ENCODE peak calls at places on chromosomes 4 and X, in five cellular contexts. One of them, this sample, is unnamed. For H3K27me3 and H3K36me3, the result is how much of the 10 kb centered on the place peaks cover.

GRCh38 chrX:129792586-129793291 is 13.0 kb downstream of the SASH3 start:
- DNase-seq in H7: no peak
- DNase-seq in tibial artery: no peak
- DNase-seq in upper lobe of right lung: no peak
- DNase-seq in kidney epithelial cell: no peak
- DNase-seq in this sample: no peak

GRCh38 chr4:80197132-80197573 is at the start of gene PRDM8:
- DNase-seq in tibial artery: no peak
- DNase-seq in upper lobe of right lung: no peak
- DNase-seq in kidney epithelial cell: no peak
- DNase-seq in H7: peak
- DNase-seq in this sample: peak

GRCh38 chr4:168859100-168859499 is 151.0 kb downstream of the CBR4 start:
- DNase-seq in tibial artery: no peak
- DNase-seq in upper lobe of right lung: no peak
- DNase-seq in H7: no peak
- DNase-seq in kidney epithelial cell: no peak
- DNase-seq in this sample: no peak

GRCh38 chrX:110699109-110699508 is 96.5 kb downstream of the CHRDL1 start:
- DNase-seq in H7: no peak
- DNase-seq in upper lobe of right lung: no peak
- DNase-seq in kidney epithelial cell: no peak
- DNase-seq in tibial artery: no peak
- DNase-seq in this sample: no peak

GRCh38 chr4:44646151-44646550 is 5.3 kb downstream of the YIPF7 start:
- DNase-seq in upper lobe of right lung: no peak
- DNase-seq in H7: no peak
- DNase-seq in tibial artery: no peak
- DNase-seq in kidney epithelial cell: no peak
- DNase-seq in this sample: no peak

GRCh38 chr4:155532373-155532772 is 134.3 kb upstream of the GUCY1A1 start:
- DNase-seq in tibial artery: no peak
- DNase-seq in upper lobe of right lung: no peak
- DNase-seq in H7: no peak
- DNase-seq in kidney epithelial cell: no peak
- DNase-seq in this sample: no peak

GRCh38 chr4:185134176-185134869 is 8.7 kb upstream of the SLC25A4 start:
- DNase-seq in upper lobe of right lung: no peak
- DNase-seq in tibial artery: no peak
- DNase-seq in H7: peak
- DNase-seq in kidney epithelial cell: no peak
- DNase-seq in this sample: no peak

GRCh38 chr4:163251204-163251603 is 81.2 kb downstream of the NPY1R start:
- DNase-seq in upper lobe of right lung: no peak
- DNase-seq in H7: peak
- DNase-seq in kidney epithelial cell: no peak
- DNase-seq in tibial artery: no peak
- DNase-seq in this sample: no peak

GRCh38 chrX:116873678-116874077 is 410.9 kb upstream of the CT83 start:
- DNase-seq in kidney epithelial cell: peak
- DNase-seq in H7: no peak
- DNase-seq in tibial artery: no peak
- DNase-seq in upper lobe of right lung: no peak
- DNase-seq in this sample: no peak

GRCh38 chrX:56281789-56282188 is 49.6 kb downstream of the KLF8 start:
- DNase-seq in kidney epithelial cell: no peak
- DNase-seq in H7: no peak
- DNase-seq in upper lobe of right lung: no peak
- DNase-seq in tibial artery: no peak
- DNase-seq in this sample: no peak

GRCh38 chr4:113821851-113822250 is 60.3 kb upstream of the CAMK2D start:
- DNase-seq in tibial artery: no peak
- DNase-seq in upper lobe of right lung: no peak
- DNase-seq in H7: no peak
- DNase-seq in kidney epithelial cell: no peak
- DNase-seq in this sample: no peak

GRCh38 chrX:3592184-3592583 is 121.3 kb downstream of the PRKX start:
- DNase-seq in upper lobe of right lung: no peak
- DNase-seq in H7: peak
- DNase-seq in kidney epithelial cell: no peak
- DNase-seq in tibial artery: no peak
- DNase-seq in this sample: no peak

GRCh38 chr4:11701978-11702377 is 273.3 kb upstream of the HS3ST1 start:
- DNase-seq in upper lobe of right lung: no peak
- DNase-seq in tibial artery: no peak
- DNase-seq in H7: no peak
- DNase-seq in kidney epithelial cell: no peak
- DNase-seq in this sample: peak

GRCh38 chr4:124640037-124640730 is 72.3 kb downstream of the ANKRD50 start:
- DNase-seq in upper lobe of right lung: no peak
- DNase-seq in H7: no peak
- DNase-seq in kidney epithelial cell: peak
- DNase-seq in tibial artery: no peak
- DNase-seq in this sample: no peak

GRCh38 chr4:152735918-152736305 is 43.6 kb downstream of the TIGD4 start:
- DNase-seq in H7: no peak
- DNase-seq in kidney epithelial cell: no peak
- DNase-seq in upper lobe of right lung: no peak
- DNase-seq in tibial artery: no peak
- DNase-seq in this sample: no peak

GRCh38 chrX:87941841-87942240 is 424.2 kb downstream of the KLHL4 start:
- DNase-seq in tibial artery: no peak
- DNase-seq in upper lobe of right lung: no peak
- DNase-seq in H7: no peak
- DNase-seq in kidney epithelial cell: no peak
- DNase-seq in this sample: no peak
- H3K27me3 ChIP-seq in tibial artery: under half
- H3K27me3 ChIP-seq in upper lobe of right lung: under half
- H3K27me3 ChIP-seq in H7: under half
- H3K27me3 ChIP-seq in kidney epithelial cell: under half
- H3K27me3 ChIP-seq in this sample: under half

GRCh38 chr4:87130482-87130881 is 89.9 kb downstream of the KLHL8 start:
- DNase-seq in upper lobe of right lung: no peak
- DNase-seq in kidney epithelial cell: no peak
- DNase-seq in tibial artery: no peak
- DNase-seq in H7: no peak
- DNase-seq in this sample: no peak
- H3K36me3 ChIP-seq in upper lobe of right lung: half or more
- H3K36me3 ChIP-seq in kidney epithelial cell: under half
- H3K36me3 ChIP-seq in tibial artery: half or more
- H3K36me3 ChIP-seq in H7: under half
- H3K36me3 ChIP-seq in this sample: half or more

GRCh38 chr4:57091657-57092162 is 18.5 kb downstream of the IGFBP7 start:
- DNase-seq in tibial artery: no peak
- DNase-seq in upper lobe of right lung: no peak
- DNase-seq in H7: no peak
- DNase-seq in kidney epithelial cell: no peak
- DNase-seq in this sample: no peak
- H3K4me3 ChIP-seq in tibial artery: no peak
- H3K4me3 ChIP-seq in upper lobe of right lung: no peak
- H3K4me3 ChIP-seq in H7: no peak
- H3K4me3 ChIP-seq in kidney epithelial cell: no peak
- H3K4me3 ChIP-seq in this sample: no peak

GRCh38 chrX:41085883-41086626 is 810 bp downstream of the USP9X start:
- DNase-seq in tibial artery: peak
- DNase-seq in kidney epithelial cell: no peak
- DNase-seq in upper lobe of right lung: peak
- DNase-seq in H7: peak
- DNase-seq in this sample: peak

GRCh38 chrX:41084360-41085104 is 713 bp upstream of the USP9X start:
- DNase-seq in H7: peak
- DNase-seq in kidney epithelial cell: peak
- DNase-seq in tibial artery: peak
- DNase-seq in upper lobe of right lung: peak
- DNase-seq in this sample: peak

GRCh38 chrX:41082783-41083182 is 2.5 kb upstream of the USP9X start:
- DNase-seq in kidney epithelial cell: no peak
- DNase-seq in H7: no peak
- DNase-seq in upper lobe of right lung: no peak
- DNase-seq in tibial artery: no peak
- DNase-seq in this sample: no peak

GRCh38 chrX:41085105-41085882 is at the start of gene USP9X:
- DNase-seq in H7: peak
- DNase-seq in kidney epithelial cell: peak
- DNase-seq in upper lobe of right lung: peak
- DNase-seq in tibial artery: peak
- DNase-seq in this sample: peak

DNA sequence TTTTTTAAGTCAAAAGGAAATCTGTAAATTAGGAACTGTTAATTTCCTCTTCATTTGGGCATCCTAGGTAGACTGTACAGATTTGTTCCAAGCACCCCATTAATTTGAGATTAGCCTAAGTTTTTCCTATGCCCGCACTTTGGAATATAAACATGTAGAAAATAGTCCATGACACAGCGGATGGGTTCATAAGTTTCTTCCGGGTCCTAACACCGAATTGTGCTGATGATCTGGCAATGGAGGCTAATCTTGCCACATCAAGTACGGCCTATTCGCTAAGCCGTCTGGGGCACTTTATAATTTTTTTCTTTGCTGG is 1.2 kb upstream of the USP9X start:
- DNase-seq in kidney epithelial cell: no peak
- DNase-seq in H7: no peak
- DNase-seq in tibial artery: no peak
- DNase-seq in upper lobe of right lung: no peak
- DNase-seq in this sample: no peak
- H3K27me3 ChIP-seq in kidney epithelial cell: under half
- H3K27me3 ChIP-seq in H7: under half
- H3K27me3 ChIP-seq in tibial artery: under half
- H3K27me3 ChIP-seq in upper lobe of right lung: under half
- H3K27me3 ChIP-seq in this sample: under half

GRCh38 chrX:117892469-117892868 is 224.1 kb downstream of the KLHL13 start:
- DNase-seq in H7: no peak
- DNase-seq in upper lobe of right lung: no peak
- DNase-seq in kidney epithelial cell: no peak
- DNase-seq in tibial artery: no peak
- DNase-seq in this sample: no peak

GRCh38 chrX:117895418-117895817 is 221.2 kb downstream of the KLHL13 start:
- DNase-seq in H7: no peak
- DNase-seq in upper lobe of right lung: no peak
- DNase-seq in tibial artery: no peak
- DNase-seq in kidney epithelial cell: no peak
- DNase-seq in this sample: no peak

GRCh38 chrX:117898206-117898605 is 218.4 kb downstream of the KLHL13 start:
- DNase-seq in upper lobe of right lung: no peak
- DNase-seq in tibial artery: no peak
- DNase-seq in H7: no peak
- DNase-seq in kidney epithelial cell: no peak
- DNase-seq in this sample: no peak
- H3K36me3 ChIP-seq in upper lobe of right lung: under half
- H3K36me3 ChIP-seq in tibial artery: under half
- H3K36me3 ChIP-seq in H7: under half
- H3K36me3 ChIP-seq in kidney epithelial cell: under half
- H3K36me3 ChIP-seq in this sample: under half

GRCh38 chr4:183906736-183907651 is 1.9 kb downstream of the STOX2 start:
- DNase-seq in upper lobe of right lung: peak
- DNase-seq in H7: peak
- DNase-seq in kidney epithelial cell: no peak
- DNase-seq in tibial artery: no peak
- DNase-seq in this sample: peak
- H3K4me3 ChIP-seq in upper lobe of right lung: peak
- H3K4me3 ChIP-seq in H7: peak
- H3K4me3 ChIP-seq in kidney epithelial cell: peak
- H3K4me3 ChIP-seq in tibial artery: peak
- H3K4me3 ChIP-seq in this sample: peak

DNA sequence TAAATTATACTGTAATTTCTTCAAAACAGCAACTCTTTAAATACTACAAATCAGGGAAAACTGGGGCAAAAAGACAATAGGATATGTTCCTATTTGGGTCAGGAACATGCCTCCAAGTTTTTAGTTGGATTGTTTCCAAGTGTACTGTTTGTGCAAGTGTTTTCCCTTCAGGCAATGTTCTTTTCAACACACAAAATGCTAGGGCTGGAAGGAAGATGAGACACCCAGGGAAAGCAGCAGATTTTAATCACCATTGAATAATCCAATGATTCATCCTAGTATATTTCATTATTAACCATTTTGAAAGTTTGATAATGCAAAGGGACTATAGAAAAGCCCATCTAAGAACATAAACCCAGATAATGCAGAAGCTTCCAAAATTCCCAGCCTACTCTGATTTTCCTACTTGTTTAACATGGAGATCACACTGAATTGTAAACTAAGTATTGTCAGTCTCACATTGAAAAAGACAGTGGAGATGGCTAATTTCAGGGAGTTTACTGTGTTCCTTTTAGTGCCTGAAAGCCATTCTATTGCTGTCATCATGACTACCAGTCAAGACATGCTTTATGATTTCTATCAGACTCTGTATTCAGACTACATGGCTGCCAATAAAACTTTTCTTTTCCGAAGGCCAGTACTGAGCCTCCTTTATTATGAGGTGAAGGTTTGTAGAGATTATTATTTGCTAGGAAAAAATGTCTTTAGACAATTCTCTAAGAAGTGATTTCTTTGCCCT is 38.6 kb downstream of the COL4A6 start:
- DNase-seq in upper lobe of right lung: no peak
- DNase-seq in tibial artery: no peak
- DNase-seq in kidney epithelial cell: no peak
- DNase-seq in H7: no peak
- DNase-seq in this sample: no peak
- H3K27me3 ChIP-seq in upper lobe of right lung: under half
- H3K27me3 ChIP-seq in tibial artery: under half
- H3K27me3 ChIP-seq in kidney epithelial cell: under half
- H3K27me3 ChIP-seq in H7: under half
- H3K27me3 ChIP-seq in this sample: under half

This sample was measured in WERI-Rb-1.